ENCODE peak calls at places on chromosomes 16 and 17, in ten cellular contexts. K is heart left ventricle, M is brain microvascular endothelial cell, Q is upper lobe of right lung, A is Peyer's patch, R is mesendoderm, O is gastrocnemius medialis, G is choroid plexus epithelial cell, V is OCI-LY7, J is transverse colon. B is an unnamed sample.

GRCh38 chr16:25134306-25134705 is 22.8 kb downstream of the LCMT1 start:
- DNase-seq in Q (no peak), A (no peak), R (no peak), J (no peak), K (no peak), M (peak), G (no peak), O (no peak), V (no peak), B (no peak)

GRCh38 chr16:27945233-27945975 is 118.1 kb downstream of the GSG1L start:
- DNase-seq in A (no peak), R (no peak), K (no peak), J (no peak), G (no peak), Q (peak), V (no peak), M (no peak), O (no peak), B (no peak)

GRCh38 chr17:75074532-75074931 is 13.2 kb upstream of the SLC16A5 start:
- DNase-seq in R (no peak), O (no peak), M (no peak), K (no peak), V (no peak), A (no peak), G (no peak), J (no peak), Q (no peak), B (no peak)

GRCh38 chr17:4604111-4604644 is 19.8 kb downstream of the SMTNL2 start:
- DNase-seq in K (peak), O (peak), Q (no peak), G (peak), A (no peak), V (no peak), J (no peak), M (peak), R (no peak), B (peak)

GRCh38 chr17:41812176-41813038 is at the start of gene FKBP10:
- DNase-seq in K (peak), R (peak), M (peak), V (peak), G (peak), O (peak), A (peak), Q (peak), J (peak), B (peak)

GRCh38 chr16:62194828-62195227 is 158.6 kb upstream of the CDH8 start:
- DNase-seq in O (no peak), J (no peak), A (no peak), Q (no peak), R (no peak), K (no peak), G (no peak), M (no peak), V (no peak), B (no peak)

GRCh38 chr17:7944321-7944720 is 12.3 kb downstream of the CNTROB start:
- DNase-seq in K (no peak), G (no peak), A (no peak), V (no peak), R (no peak), M (no peak), O (no peak), Q (no peak), J (no peak), B (no peak)

GRCh38 chr17:69870091-69870530 is 204.9 kb upstream of the KCNJ16 start:
- DNase-seq in Q (no peak), K (no peak), V (peak), J (no peak), M (peak), G (peak), O (no peak), A (no peak), R (peak), B (peak)

GRCh38 chr17:37043201-37043600 is 94.4 kb downstream of the AATF start:
- DNase-seq in V (no peak), K (no peak), O (no peak), J (no peak), Q (no peak), R (peak), M (peak), A (no peak), G (peak), B (peak)

GRCh38 chr17:39981207-39982068 is 831 bp downstream of the PSMD3 start:
- DNase-seq in A (no peak), R (peak), G (peak), O (no peak), M (no peak), K (no peak), J (no peak), V (peak), Q (no peak), B (peak)

GRCh38 chr17:38418693-38419507 is 9.4 kb upstream of the ARHGAP23 start:
- DNase-seq in Q (no peak), K (no peak), M (no peak), V (peak), A (no peak), O (no peak), G (no peak), R (no peak), J (no peak), B (no peak)

GRCh38 chr17:9693755-9694154 is 48.4 kb downstream of the USP43 start:
- DNase-seq in O (no peak), V (no peak), A (no peak), J (no peak), K (no peak), M (no peak), Q (no peak), R (no peak), G (no peak), B (no peak)

GRCh38 chr17:9700136-9700535 is 54.8 kb downstream of the USP43 start:
- DNase-seq in J (no peak), K (no peak), M (no peak), R (no peak), A (no peak), G (no peak), V (no peak), Q (peak), O (no peak), B (no peak)

GRCh38 chr17:9700754-9701476 is 55.6 kb downstream of the USP43 start:
- DNase-seq in O (no peak), V (no peak), R (no peak), M (no peak), G (no peak), J (no peak), Q (peak), A (no peak), K (no peak), B (no peak)

GRCh38 chr17:9696279-9697044 is 51.1 kb downstream of the USP43 start:
- DNase-seq in V (no peak), G (no peak), R (peak), J (no peak), M (no peak), K (no peak), Q (peak), O (no peak), A (no peak), B (no peak)
- H3K4me3 ChIP-seq in V (no peak), G (no peak), R (no peak), J (no peak), M (no peak), K (no peak), Q (no peak), O (no peak), A (no peak), B (no peak)

GRCh38 chr17:72575542-72576233 is 454.9 kb downstream of the SOX9 start:
- DNase-seq in A (no peak), O (no peak), R (peak), V (no peak), K (no peak), Q (no peak), M (no peak), J (no peak), G (no peak), B (no peak)

GRCh38 chr17:72572604-72573491 is 452.0 kb downstream of the SOX9 start:
- DNase-seq in A (peak), M (no peak), O (no peak), K (no peak), V (no peak), R (no peak), Q (no peak), J (no peak), G (peak), B (no peak)

GRCh38 chr17:72574675-72575510 is 454.1 kb downstream of the SOX9 start:
- DNase-seq in J (no peak), V (no peak), A (no peak), Q (no peak), O (no peak), M (no peak), R (no peak), K (no peak), G (no peak), B (no peak)

GRCh38 chr17:72578817-72579470 is 458.1 kb downstream of the SOX9 start:
- DNase-seq in Q (no peak), O (no peak), J (no peak), M (no peak), A (no peak), R (no peak), G (no peak), K (no peak), V (no peak), B (no peak)

GRCh38 chr17:72576289-72576759 is 455.5 kb downstream of the SOX9 start:
- DNase-seq in J (no peak), M (no peak), K (no peak), V (no peak), O (no peak), G (no peak), Q (no peak), R (peak), A (no peak), B (no peak)
- H3K4me3 ChIP-seq in J (no peak), M (no peak), K (no peak), V (no peak), O (no peak), G (no peak), Q (no peak), R (no peak), A (no peak), B (no peak)

DNA sequence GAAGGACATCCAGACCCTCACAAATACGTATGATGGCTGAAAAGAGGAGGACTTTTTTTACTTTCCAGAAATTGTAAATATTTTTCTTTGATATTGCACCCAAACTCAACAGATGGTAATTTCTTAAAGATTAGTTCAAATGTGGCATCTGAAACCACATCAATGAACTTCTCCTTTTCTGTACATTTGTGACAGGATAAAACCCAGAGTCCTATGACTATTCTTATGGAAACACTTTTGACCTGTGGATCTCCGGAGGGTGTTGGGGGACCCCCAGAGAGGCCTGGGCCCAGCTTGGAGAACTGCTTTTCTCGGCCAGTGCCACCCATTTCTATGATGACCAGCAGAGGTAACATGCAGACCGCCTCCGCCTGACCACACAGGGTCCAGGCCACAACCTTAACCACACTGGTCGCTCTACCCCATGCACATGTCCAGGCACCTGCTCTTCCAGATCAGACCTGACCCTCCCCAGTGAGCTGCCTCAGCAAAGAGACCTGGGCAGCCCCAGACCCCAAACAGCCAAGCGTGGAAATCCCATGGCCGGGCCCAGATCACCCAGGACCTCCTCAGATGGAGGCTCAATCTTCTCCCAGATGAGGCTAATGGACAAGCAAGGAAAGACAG is 22.7 kb downstream of the RPH3AL start:
- DNase-seq in V (no peak), R (no peak), Q (peak), J (no peak), K (no peak), G (no peak), M (no peak), A (no peak), O (no peak), B (no peak)
- H3K4me3 ChIP-seq in V (no peak), R (no peak), Q (no peak), J (no peak), K (no peak), G (no peak), M (no peak), A (no peak), O (no peak), B (no peak)

GRCh38 chr17:47695664-47696376 is 1.9 kb downstream of the TBKBP1 start:
- DNase-seq in R (no peak), M (no peak), J (no peak), A (peak), G (no peak), V (no peak), Q (peak), O (no peak), K (no peak), B (no peak)
- H3K4me3 ChIP-seq in R (peak), M (no peak), J (peak), A (peak), G (peak), V (peak), Q (peak), O (peak), K (peak), B (no peak)

DNA sequence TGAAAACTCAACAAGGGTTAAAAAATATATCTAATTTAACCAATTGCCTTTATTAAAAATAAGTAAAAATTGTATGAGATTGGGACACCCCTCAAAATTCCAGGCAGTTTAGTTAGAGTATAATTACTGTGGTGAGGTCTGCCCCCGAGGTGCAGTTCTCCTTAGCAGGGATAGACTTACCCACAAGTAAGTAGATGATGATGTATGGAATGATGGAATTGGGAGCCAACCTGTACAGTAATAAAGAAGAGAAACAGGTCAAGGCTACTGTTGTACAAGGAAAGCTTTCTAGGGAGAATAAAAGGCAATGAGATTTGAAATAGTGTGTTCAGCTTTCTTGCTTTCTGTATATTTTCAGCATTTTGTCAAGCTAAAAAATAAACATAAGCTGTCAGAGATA is 1.8 kb downstream of the LDAF1 start:
- DNase-seq in V (no peak), R (no peak), O (no peak), K (no peak), Q (no peak), A (no peak), G (no peak), J (no peak), M (no peak), B (no peak)
- H3K4me3 ChIP-seq in V (peak), R (no peak), O (peak), K (peak), Q (no peak), A (no peak), G (no peak), J (no peak), M (no peak), B (no peak)

GRCh38 chr17:51045616-51046526 is 74.8 kb downstream of the SPAG9 start:
- DNase-seq in Q (no peak), M (no peak), G (no peak), O (no peak), V (no peak), A (no peak), K (no peak), R (peak), J (no peak), B (peak)

GRCh38 chr17:51046527-51047384 is 73.9 kb downstream of the SPAG9 start:
- DNase-seq in G (peak), J (peak), A (no peak), V (no peak), Q (no peak), R (peak), O (peak), K (peak), M (peak), B (peak)

GRCh38 chr17:51052235-51052634 is 68.4 kb downstream of the SPAG9 start:
- DNase-seq in M (no peak), G (no peak), O (no peak), K (no peak), A (no peak), J (no peak), V (no peak), R (no peak), Q (no peak), B (no peak)

GRCh38 chr17:51054748-51055147 is 65.9 kb downstream of the SPAG9 start:
- DNase-seq in G (no peak), R (no peak), A (no peak), K (no peak), Q (no peak), O (no peak), M (no peak), V (no peak), J (no peak), B (no peak)

GRCh38 chr17:51050291-51051033 is 70.2 kb downstream of the SPAG9 start:
- DNase-seq in J (no peak), A (no peak), Q (no peak), G (no peak), M (no peak), V (peak), O (no peak), K (no peak), R (no peak), B (no peak)
- H3K4me3 ChIP-seq in J (no peak), A (no peak), Q (no peak), G (no peak), M (no peak), V (peak), O (no peak), K (no peak), R (no peak), B (no peak)

GRCh38 chr17:76382305-76382802 is 2.1 kb upstream of the SPHK1 start:
- DNase-seq in O (no peak), M (no peak), K (no peak), V (no peak), G (peak), J (no peak), R (peak), Q (no peak), A (no peak), B (peak)
- H3K4me3 ChIP-seq in O (peak), M (peak), K (peak), V (no peak), G (peak), J (peak), R (peak), Q (peak), A (peak), B (peak)

GRCh38 chr17:48582750-48583069 is 4.6 kb upstream of the HOXB4 start:
- DNase-seq in Q (no peak), V (no peak), J (no peak), M (no peak), R (no peak), O (no peak), A (no peak), G (no peak), K (no peak), B (no peak)
- H3K4me3 ChIP-seq in Q (peak), V (no peak), J (peak), M (no peak), R (no peak), O (no peak), A (no peak), G (no peak), K (no peak), B (peak)

GRCh38 chr17:31561469-31562412 is 170.3 kb downstream of the RAB11FIP4 start:
- DNase-seq in Q (no peak), R (peak), O (no peak), G (no peak), K (no peak), V (peak), A (no peak), M (no peak), J (no peak), B (peak)

GRCh38 chr17:31562447-31562846 is 171.0 kb downstream of the RAB11FIP4 start:
- DNase-seq in J (no peak), O (no peak), R (no peak), A (no peak), G (no peak), V (no peak), M (no peak), Q (no peak), K (no peak), B (no peak)

GRCh38 chr17:31558748-31559646 is 167.5 kb downstream of the RAB11FIP4 start:
- DNase-seq in J (peak), G (peak), M (peak), A (peak), O (peak), Q (peak), K (peak), V (peak), R (peak), B (peak)

GRCh38 chr17:31559647-31560501 is 168.4 kb downstream of the RAB11FIP4 start:
- DNase-seq in Q (no peak), M (peak), R (peak), A (peak), J (no peak), K (peak), O (no peak), G (no peak), V (no peak), B (peak)

GRCh38 chr17:31560836-31561235 is 169.4 kb downstream of the RAB11FIP4 start:
- DNase-seq in O (no peak), M (no peak), J (no peak), G (no peak), R (peak), V (no peak), A (no peak), K (no peak), Q (no peak), B (peak)
- H3K4me3 ChIP-seq in O (peak), M (peak), J (peak), G (peak), R (peak), V (no peak), A (no peak), K (peak), Q (peak), B (peak)